ENCODE peak calls at places on chromosomes 1 and 21, in eight cellular contexts. U is EL; X is HFF-Myc; W is HFFc6; I is heart left ventricle; M is stimulated activated CD8-positive, alpha-beta memory T cell treated with anti-CD3 and anti-CD28 coated beads, Interleukin-12 subunit alpha, Interleukin-12 subunit beta, amount 100 ng/mL, for 1 hour; N is COR-L47; J is transverse colon. Y is an unnamed sample.

GRCh38 chr1:221608835-221609320 is 133.0 kb downstream of the DUSP10 start:
- DNase-seq in N (no peak), M (no peak), J (no peak), I (no peak), U (peak), W (no peak), X (no peak), Y (no peak)

GRCh38 chr1:241513378-241513777 is 6.2 kb downstream of the FH start:
- DNase-seq in U (no peak), I (no peak), W (no peak), N (no peak), X (no peak), M (no peak), J (no peak), Y (no peak)

GRCh38 chr1:177368255-177368654 is 197.5 kb downstream of the BRINP2 start:
- DNase-seq in X (peak), J (no peak), I (no peak), W (no peak), N (no peak), U (peak), M (no peak), Y (no peak)

GRCh38 chr21:39153373-39153772 is 29.9 kb downstream of the PSMG1 start:
- DNase-seq in M (no peak), W (no peak), I (no peak), X (no peak), U (peak), N (no peak), J (no peak), Y (no peak)

GRCh38 chr1:179923044-179923443 is 31.6 kb upstream of the CEP350 start:
- DNase-seq in I (no peak), X (no peak), N (no peak), J (no peak), W (no peak), U (no peak), M (no peak), Y (no peak)

GRCh38 chr1:116852367-116852766 is 57.3 kb upstream of the PTGFRN start:
- DNase-seq in U (no peak), J (no peak), W (no peak), N (no peak), M (no peak), I (no peak), X (no peak), Y (no peak)

GRCh38 chr1:4044967-4045366 is 144.9 kb upstream of the C1orf174 start:
- DNase-seq in I (no peak), X (no peak), M (no peak), N (no peak), U (no peak), J (no peak), W (no peak), Y (no peak)

GRCh38 chr21:45067462-45068285 is 6.7 kb upstream of the ADARB1 start:
- DNase-seq in X (no peak), I (no peak), N (no peak), M (no peak), J (no peak), U (no peak), W (no peak), Y (no peak)

GRCh38 chr1:116825400-116825734 is 71.1 kb downstream of the CD2 start:
- DNase-seq in X (no peak), M (no peak), U (no peak), J (peak), W (no peak), I (peak), N (no peak), Y (no peak)

GRCh38 chr1:64392109-64392508 is 77.8 kb upstream of the CACHD1 start:
- DNase-seq in W (no peak), X (no peak), N (no peak), M (no peak), U (no peak), J (no peak), I (no peak), Y (no peak)

GRCh38 chr21:37005548-37006242 is 807 bp upstream of the RIPPLY3 start:
- DNase-seq in W (no peak), N (no peak), I (no peak), U (no peak), J (no peak), X (no peak), M (no peak), Y (no peak)

GRCh38 chr1:26861286-26861701 is 1.7 kb upstream of the SFN start:
- DNase-seq in W (peak), J (no peak), U (peak), N (no peak), M (no peak), X (no peak), I (no peak), Y (no peak)

GRCh38 chr1:156963621-156964020 is 43.2 kb downstream of the LRRC71 start:
- DNase-seq in N (no peak), U (no peak), X (no peak), I (no peak), W (no peak), J (no peak), M (peak), Y (no peak)

GRCh38 chr1:227951624-227952373 is 4.1 kb upstream of the WNT9A start:
- DNase-seq in W (no peak), J (no peak), N (no peak), X (no peak), I (no peak), M (no peak), U (no peak), Y (no peak)

GRCh38 chr1:192066202-192066601 is 92.1 kb upstream of the RGS18 start:
- DNase-seq in W (no peak), M (no peak), X (no peak), U (peak), I (no peak), N (no peak), J (no peak), Y (no peak)

GRCh38 chr1:41474490-41475271 is 9.8 kb downstream of the EDN2 start:
- DNase-seq in I (peak), W (peak), N (peak), J (peak), X (no peak), U (no peak), M (no peak), Y (no peak)

GRCh38 chr1:66331641-66332523 is 202.1 kb upstream of the SGIP1 start:
- DNase-seq in W (peak), U (peak), N (peak), X (peak), J (peak), M (no peak), I (peak), Y (no peak)

GRCh38 chr1:156221986-156222692 is 9.3 kb downstream of the PMF1 start:
- DNase-seq in I (no peak), U (no peak), X (no peak), J (no peak), W (no peak), N (no peak), M (no peak), Y (no peak)

GRCh38 chr1:100347009-100347966 is 5.0 kb upstream of the CDC14A start:
- DNase-seq in X (no peak), W (no peak), J (no peak), M (no peak), I (no peak), U (peak), N (no peak), Y (no peak)

GRCh38 chr1:70164350-70164749 is 41.0 kb downstream of the LRRC40 start:
- DNase-seq in X (no peak), I (no peak), U (no peak), M (no peak), J (no peak), N (no peak), W (no peak), Y (no peak)

GRCh38 chr21:35475006-35475405 is 425.9 kb upstream of the RUNX1 start:
- DNase-seq in J (no peak), M (no peak), U (peak), W (peak), I (no peak), N (no peak), X (no peak), Y (no peak)

GRCh38 chr1:20358761-20359263 is 68.1 kb downstream of the VWA5B1 start:
- DNase-seq in X (no peak), J (peak), N (peak), U (peak), I (peak), M (no peak), W (peak), Y (no peak)

GRCh38 chr21:32886339-32886738 is 114.8 kb upstream of the PAXBP1 start:
- DNase-seq in M (no peak), U (peak), I (no peak), W (no peak), J (no peak), X (no peak), N (no peak), Y (peak)

GRCh38 chr1:6116137-6116536 is 64.0 kb downstream of the CHD5 start:
- DNase-seq in I (no peak), W (peak), N (no peak), J (no peak), X (no peak), M (no peak), U (peak), Y (no peak)

GRCh38 chr1:5329068-5329739 is 663.0 kb downstream of the NPHP4 start:
- DNase-seq in W (no peak), J (no peak), U (no peak), N (no peak), I (no peak), M (no peak), X (no peak), Y (no peak)

GRCh38 chr1:6246497-6247295 is 2.7 kb downstream of the HES3 start:
- DNase-seq in X (no peak), U (peak), W (peak), N (peak), M (peak), I (peak), J (peak), Y (peak)

GRCh38 chr21:37006243-37006520 is 320 bp upstream of the RIPPLY3 start:
- DNase-seq in X (no peak), U (no peak), I (no peak), J (no peak), N (no peak), M (no peak), W (no peak), Y (no peak)

GRCh38 chr1:91511386-91511785 is 10.7 kb downstream of the CDC7 start:
- DNase-seq in W (peak), U (peak), I (no peak), X (no peak), J (no peak), N (peak), M (no peak), Y (no peak)

GRCh38 chr21:37915941-37916794 is at the start of gene KCNJ6:
- DNase-seq in U (peak), N (peak), J (no peak), M (no peak), I (peak), W (no peak), X (no peak), Y (peak)

GRCh38 chr1:74266001-74266400 is 30.8 kb downstream of the TNNI3K start:
- DNase-seq in W (no peak), U (no peak), I (no peak), X (no peak), J (no peak), N (no peak), M (no peak), Y (no peak)

GRCh38 chr1:220991506-220991905 is 112.3 kb downstream of the HLX start:
- DNase-seq in X (no peak), I (no peak), N (no peak), M (no peak), J (no peak), W (no peak), U (no peak), Y (no peak)

GRCh38 chr1:84836145-84836544 is 56.9 kb downstream of the LPAR3 start:
- DNase-seq in M (no peak), X (no peak), N (no peak), J (no peak), U (peak), I (no peak), W (peak), Y (no peak)

GRCh38 chr1:31064685-31065309 is 720 bp downstream of the PUM1 start:
- DNase-seq in N (no peak), M (peak), X (no peak), W (no peak), J (peak), U (peak), I (no peak), Y (peak)

GRCh38 chr21:32103361-32103760 is 175.5 kb downstream of the MIS18A start:
- DNase-seq in N (no peak), X (no peak), M (no peak), W (no peak), I (no peak), J (no peak), U (no peak), Y (no peak)

GRCh38 chr1:149997585-149998262 is 12.8 kb downstream of the OTUD7B start:
- DNase-seq in U (no peak), M (no peak), J (no peak), N (no peak), W (no peak), I (no peak), X (no peak), Y (no peak)

Y was measured in NCI-H774.